ENCODE peak calls at places on chromosomes 2 and 18, in seven cellular contexts. One of them, this sample, is unnamed.

GRCh38 chr18:13136689-13137040 is 81.9 kb upstream of the LDLRAD4 start:
- DNase-seq in GM23248: peak; percentile 58
- DNase-seq in SK-N-SH: peak; percentile 82
- DNase-seq in OCI-LY7: no peak
- DNase-seq in HCT116: no peak
- DNase-seq in MM.1S: no peak
- DNase-seq in neural progenitor cell: no peak
- DNase-seq in this sample: no peak

GRCh38 chr2:218067523-218067922 is 1.5 kb upstream of the RUFY4 start:
- DNase-seq in HCT116: no peak
- DNase-seq in SK-N-SH: no peak
- DNase-seq in OCI-LY7: no peak
- DNase-seq in GM23248: no peak
- DNase-seq in neural progenitor cell: no peak
- DNase-seq in MM.1S: no peak
- DNase-seq in this sample: no peak

GRCh38 chr18:77096936-77097886 is 35.4 kb downstream of the MBP start:
- DNase-seq in neural progenitor cell: no peak
- DNase-seq in GM23248: no peak
- DNase-seq in OCI-LY7: no peak
- DNase-seq in SK-N-SH: no peak
- DNase-seq in MM.1S: no peak
- DNase-seq in HCT116: no peak
- DNase-seq in this sample: no peak

GRCh38 chr2:69915050-69915945 is at the start of gene MXD1:
- DNase-seq in HCT116: no peak
- DNase-seq in OCI-LY7: no peak
- DNase-seq in GM23248: peak; percentile 50
- DNase-seq in MM.1S: no peak
- DNase-seq in neural progenitor cell: peak; percentile 57
- DNase-seq in SK-N-SH: peak; percentile 56
- DNase-seq in this sample: peak; percentile 48

GRCh38 chr2:28009732-28010131 is 119.2 kb downstream of the BABAM2 start:
- DNase-seq in MM.1S: no peak
- DNase-seq in GM23248: no peak
- DNase-seq in OCI-LY7: no peak
- DNase-seq in HCT116: no peak
- DNase-seq in SK-N-SH: peak; percentile 13
- DNase-seq in neural progenitor cell: no peak
- DNase-seq in this sample: peak; percentile 7

GRCh38 chr2:64711260-64711659 is 57.5 kb upstream of the SERTAD2 start:
- DNase-seq in neural progenitor cell: no peak
- DNase-seq in GM23248: no peak
- DNase-seq in MM.1S: no peak
- DNase-seq in HCT116: no peak
- DNase-seq in SK-N-SH: no peak
- DNase-seq in OCI-LY7: no peak
- DNase-seq in this sample: no peak

GRCh38 chr2:186059096-186059495 is 320.5 kb downstream of the FSIP2 start:
- DNase-seq in OCI-LY7: no peak
- DNase-seq in neural progenitor cell: no peak
- DNase-seq in HCT116: no peak
- DNase-seq in GM23248: peak; percentile 12
- DNase-seq in SK-N-SH: no peak
- DNase-seq in MM.1S: no peak
- DNase-seq in this sample: peak; percentile 20

GRCh38 chr2:191636235-191636543 is 41.7 kb upstream of the NABP1 start:
- DNase-seq in GM23248: peak; percentile 87
- DNase-seq in neural progenitor cell: no peak
- DNase-seq in MM.1S: no peak
- DNase-seq in HCT116: peak; percentile 54
- DNase-seq in SK-N-SH: no peak
- DNase-seq in OCI-LY7: no peak
- DNase-seq in this sample: no peak

GRCh38 chr18:6917082-6917481 is 187.6 kb downstream of the ARHGAP28 start:
- DNase-seq in SK-N-SH: no peak
- DNase-seq in OCI-LY7: no peak
- DNase-seq in HCT116: no peak
- DNase-seq in GM23248: peak; percentile 16
- DNase-seq in neural progenitor cell: no peak
- DNase-seq in MM.1S: no peak
- DNase-seq in this sample: no peak

GRCh38 chr2:39484620-39485495 is 47.8 kb upstream of the MAP4K3 start:
- DNase-seq in HCT116: no peak
- DNase-seq in MM.1S: no peak
- DNase-seq in OCI-LY7: no peak
- DNase-seq in neural progenitor cell: no peak
- DNase-seq in SK-N-SH: peak; percentile 46
- DNase-seq in GM23248: no peak
- DNase-seq in this sample: no peak

GRCh38 chr2:17479875-17480274 is 38.4 kb downstream of the RAD51AP2 start:
- DNase-seq in MM.1S: no peak
- DNase-seq in GM23248: peak; percentile 59
- DNase-seq in neural progenitor cell: no peak
- DNase-seq in SK-N-SH: no peak
- DNase-seq in HCT116: no peak
- DNase-seq in OCI-LY7: no peak
- DNase-seq in this sample: peak; percentile 60

GRCh38 chr2:134083548-134083947 is 170.3 kb upstream of the MGAT5 start:
- DNase-seq in MM.1S: no peak
- DNase-seq in HCT116: no peak
- DNase-seq in SK-N-SH: no peak
- DNase-seq in neural progenitor cell: no peak
- DNase-seq in OCI-LY7: no peak
- DNase-seq in GM23248: no peak
- DNase-seq in this sample: no peak

GRCh38 chr2:234453216-234453615 is 43.7 kb downstream of the ARL4C start:
- DNase-seq in neural progenitor cell: no peak
- DNase-seq in OCI-LY7: no peak
- DNase-seq in GM23248: no peak
- DNase-seq in MM.1S: no peak
- DNase-seq in SK-N-SH: no peak
- DNase-seq in HCT116: no peak
- DNase-seq in this sample: no peak

GRCh38 chr2:127386764-127387654 is 766 bp downstream of the MAP3K2 start:
- DNase-seq in OCI-LY7: peak; percentile 95
- DNase-seq in MM.1S: peak; percentile 92
- DNase-seq in HCT116: peak; percentile 65
- DNase-seq in neural progenitor cell: peak; percentile 91
- DNase-seq in SK-N-SH: peak; percentile 89
- DNase-seq in GM23248: peak; percentile 90
- DNase-seq in this sample: peak; percentile 94

GRCh38 chr2:2646312-2647051 is 315.4 kb upstream of the MYT1L start:
- DNase-seq in neural progenitor cell: peak; percentile 41
- DNase-seq in GM23248: no peak
- DNase-seq in MM.1S: peak; percentile 41
- DNase-seq in OCI-LY7: no peak
- DNase-seq in SK-N-SH: peak; percentile 17
- DNase-seq in HCT116: no peak
- DNase-seq in this sample: no peak

GRCh38 chr2:216003876-216004275 is 9.5 kb downstream of the MREG start:
- DNase-seq in neural progenitor cell: no peak
- DNase-seq in OCI-LY7: no peak
- DNase-seq in MM.1S: no peak
- DNase-seq in HCT116: no peak
- DNase-seq in GM23248: no peak
- DNase-seq in SK-N-SH: no peak
- DNase-seq in this sample: no peak

GRCh38 chr2:236073867-236074655 is 94.1 kb downstream of the GBX2 start:
- DNase-seq in OCI-LY7: no peak
- DNase-seq in GM23248: no peak
- DNase-seq in MM.1S: no peak
- DNase-seq in HCT116: no peak
- DNase-seq in neural progenitor cell: no peak
- DNase-seq in SK-N-SH: no peak
- DNase-seq in this sample: no peak

GRCh38 chr2:96142217-96143113 is 2.8 kb downstream of the DUSP2 start:
- DNase-seq in OCI-LY7: peak; percentile 70
- DNase-seq in HCT116: no peak
- DNase-seq in neural progenitor cell: no peak
- DNase-seq in SK-N-SH: no peak
- DNase-seq in MM.1S: no peak
- DNase-seq in GM23248: no peak
- DNase-seq in this sample: no peak

GRCh38 chr2:24049485-24050021 is at the start of gene FKBP1B:
- DNase-seq in GM23248: peak; percentile 67
- DNase-seq in OCI-LY7: peak; percentile 74
- DNase-seq in MM.1S: no peak
- DNase-seq in SK-N-SH: peak; percentile 97
- DNase-seq in neural progenitor cell: peak; percentile 92
- DNase-seq in HCT116: peak; percentile 41
- DNase-seq in this sample: peak; percentile 82

GRCh38 chr2:188892632-188893031 is 81.5 kb upstream of the COL3A1 start:
- DNase-seq in SK-N-SH: no peak
- DNase-seq in GM23248: peak; percentile 11
- DNase-seq in OCI-LY7: no peak
- DNase-seq in HCT116: no peak
- DNase-seq in MM.1S: no peak
- DNase-seq in neural progenitor cell: no peak
- DNase-seq in this sample: peak; percentile 14

GRCh38 chr18:11323359-11323819 is 174.0 kb upstream of the PIEZO2 start:
- DNase-seq in SK-N-SH: no peak
- DNase-seq in GM23248: peak; percentile 67
- DNase-seq in HCT116: no peak
- DNase-seq in MM.1S: no peak
- DNase-seq in OCI-LY7: no peak
- DNase-seq in neural progenitor cell: no peak
- DNase-seq in this sample: peak; percentile 68

GRCh38 chr2:187978341-187978740 is 313.3 kb upstream of the GULP1 start:
- DNase-seq in SK-N-SH: no peak
- DNase-seq in MM.1S: no peak
- DNase-seq in neural progenitor cell: no peak
- DNase-seq in GM23248: no peak
- DNase-seq in OCI-LY7: no peak
- DNase-seq in HCT116: no peak
- DNase-seq in this sample: no peak

GRCh38 chr2:63788070-63788469 is 53.6 kb upstream of the UGP2 start:
- DNase-seq in GM23248: peak; percentile 82
- DNase-seq in HCT116: no peak
- DNase-seq in neural progenitor cell: no peak
- DNase-seq in SK-N-SH: no peak
- DNase-seq in OCI-LY7: no peak
- DNase-seq in MM.1S: no peak
- DNase-seq in this sample: peak; percentile 35

GRCh38 chr2:18368008-18368407 is 192.4 kb downstream of the RDH14 start:
- DNase-seq in SK-N-SH: no peak
- DNase-seq in HCT116: no peak
- DNase-seq in neural progenitor cell: no peak
- DNase-seq in GM23248: no peak
- DNase-seq in MM.1S: peak; percentile 84
- DNase-seq in OCI-LY7: no peak
- DNase-seq in this sample: no peak

GRCh38 chr2:100726866-100727265 is 93.1 kb upstream of the NPAS2 start:
- DNase-seq in OCI-LY7: no peak
- DNase-seq in MM.1S: no peak
- DNase-seq in HCT116: no peak
- DNase-seq in SK-N-SH: no peak
- DNase-seq in GM23248: no peak
- DNase-seq in neural progenitor cell: no peak
- DNase-seq in this sample: no peak

GRCh38 chr2:215430528-215431187 is 5.2 kb downstream of the FN1 start:
- DNase-seq in SK-N-SH: no peak
- DNase-seq in GM23248: peak; percentile 88
- DNase-seq in MM.1S: no peak
- DNase-seq in neural progenitor cell: no peak
- DNase-seq in OCI-LY7: no peak
- DNase-seq in HCT116: no peak
- DNase-seq in this sample: no peak

GRCh38 chr2:29527947-29528346 is 393.4 kb downstream of the ALK start:
- DNase-seq in GM23248: no peak
- DNase-seq in neural progenitor cell: no peak
- DNase-seq in HCT116: no peak
- DNase-seq in SK-N-SH: no peak
- DNase-seq in OCI-LY7: no peak
- DNase-seq in MM.1S: no peak
- DNase-seq in this sample: no peak

DNA sequence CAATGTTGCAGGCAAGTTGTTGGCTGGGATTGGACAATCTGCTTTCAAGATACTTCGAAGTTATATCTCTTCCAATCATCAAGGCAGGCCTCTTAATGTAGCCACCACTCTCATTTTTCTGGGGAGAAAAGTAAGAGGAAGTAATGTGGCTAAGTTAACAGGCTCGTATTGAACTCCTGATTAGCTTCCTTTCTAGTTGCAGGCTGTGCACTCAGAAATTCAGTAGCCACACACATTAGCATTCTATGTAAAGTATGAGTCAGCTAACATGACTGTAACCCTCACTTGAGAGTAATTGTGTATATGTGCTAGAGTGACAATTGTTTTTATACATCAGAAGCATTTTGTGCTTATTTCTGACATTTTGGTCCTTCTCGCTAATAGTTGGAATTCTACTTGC is 3.3 kb downstream of the TWSG1 start:
- DNase-seq in MM.1S: no peak
- DNase-seq in OCI-LY7: no peak
- DNase-seq in GM23248: peak; percentile 48
- DNase-seq in neural progenitor cell: no peak
- DNase-seq in SK-N-SH: no peak
- DNase-seq in HCT116: no peak
- DNase-seq in this sample: no peak
- H3K4me2 ChIP-seq in MM.1S: no peak overlapping the region
- H3K4me2 ChIP-seq in OCI-LY7: no peak overlapping the region
- H3K4me2 ChIP-seq in GM23248: no peak overlapping the region
- H3K4me2 ChIP-seq in neural progenitor cell: no peak overlapping the region
- H3K4me2 ChIP-seq in SK-N-SH: no peak overlapping the region
- H3K4me2 ChIP-seq in HCT116: no peak overlapping the region
- H3K4me2 ChIP-seq in this sample: no peak overlapping the region

DNA sequence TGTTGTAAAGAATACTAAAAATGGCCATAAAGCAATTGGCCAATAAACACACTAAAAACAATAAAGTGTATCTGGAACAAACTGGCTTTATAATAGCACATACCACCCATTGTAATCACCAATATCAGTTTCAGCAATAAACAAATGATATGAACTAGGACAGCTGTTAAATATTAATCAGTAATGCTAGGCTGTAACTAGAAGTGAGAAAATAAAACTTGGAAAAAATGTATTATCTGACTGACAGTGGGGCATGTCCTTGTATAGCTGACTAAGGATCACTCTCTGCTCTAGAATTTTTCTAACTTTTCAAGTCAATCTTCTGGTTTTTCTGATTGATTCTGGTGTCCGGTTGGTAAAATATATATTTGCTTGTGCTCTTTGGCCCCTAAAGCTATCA is 312.4 kb downstream of the RND3 start:
- DNase-seq in MM.1S: no peak
- DNase-seq in HCT116: no peak
- DNase-seq in OCI-LY7: no peak
- DNase-seq in GM23248: no peak
- DNase-seq in SK-N-SH: no peak
- DNase-seq in neural progenitor cell: no peak
- DNase-seq in this sample: no peak
- TF ChIP-seq EZH2phosphoT487 in MM.1S: no peak
- TF ChIP-seq EZH2phosphoT487 in HCT116: no peak
- TF ChIP-seq EZH2phosphoT487 in OCI-LY7: no peak
- TF ChIP-seq EZH2phosphoT487 in GM23248: no peak
- TF ChIP-seq EZH2phosphoT487 in SK-N-SH: no peak
- TF ChIP-seq EZH2phosphoT487 in neural progenitor cell: no peak
- TF ChIP-seq EZH2phosphoT487 in this sample: no peak

GRCh38 chr2:197497301-197497700 is 2.3 kb downstream of the HSPD1 start:
- DNase-seq in HCT116: no peak
- DNase-seq in MM.1S: no peak
- DNase-seq in GM23248: no peak
- DNase-seq in OCI-LY7: no peak
- DNase-seq in neural progenitor cell: no peak
- DNase-seq in SK-N-SH: no peak
- DNase-seq in this sample: no peak
- H3K36me3 ChIP-seq in HCT116: peaks cover 81% of the 10 kb centered on the region
- H3K36me3 ChIP-seq in MM.1S: peaks cover 61% of the 10 kb centered on the region
- H3K36me3 ChIP-seq in GM23248: peaks cover 52% of the 10 kb centered on the region
- H3K36me3 ChIP-seq in OCI-LY7: peaks cover 90% of the 10 kb centered on the region
- H3K36me3 ChIP-seq in neural progenitor cell: peaks cover 58% of the 10 kb centered on the region
- H3K36me3 ChIP-seq in SK-N-SH: peaks cover 64% of the 10 kb centered on the region
- H3K36me3 ChIP-seq in this sample: peaks cover 5% of the 10 kb centered on the region

GRCh38 chr2:241200822-241201395 is 12.4 kb downstream of the ANO7 start:
- DNase-seq in SK-N-SH: no peak
- DNase-seq in MM.1S: no peak
- DNase-seq in GM23248: no peak
- DNase-seq in neural progenitor cell: no peak
- DNase-seq in OCI-LY7: no peak
- DNase-seq in HCT116: no peak
- DNase-seq in this sample: no peak
- H3K4me2 ChIP-seq in SK-N-SH: no peak overlapping the region
- H3K4me2 ChIP-seq in MM.1S: no peak overlapping the region
- H3K4me2 ChIP-seq in GM23248: no peak overlapping the region
- H3K4me2 ChIP-seq in neural progenitor cell: no peak overlapping the region
- H3K4me2 ChIP-seq in OCI-LY7: no peak overlapping the region
- H3K4me2 ChIP-seq in HCT116: no peak overlapping the region
- H3K4me2 ChIP-seq in this sample: no peak overlapping the region